ENCODE peak calls at places on chromosomes 2 and 18, in four cellular contexts. One of them, this sample, is unnamed.
A peak's percentile ranks its signal among the peaks of the same experiment; 100 is the strongest.

GRCh38 chr2:23698733-23699391 is 228.1 kb downstream of the ATAD2B start:
- DNase-seq in Peyer's patch: peak; percentile 42
- DNase-seq in tibial nerve: no peak
- DNase-seq in ovary: no peak
- DNase-seq in this sample: no peak

GRCh38 chr2:241810304-241811208 is 1.6 kb downstream of the NEU4 start:
- DNase-seq in Peyer's patch: peak; percentile 45
- DNase-seq in tibial nerve: no peak
- DNase-seq in ovary: no peak
- DNase-seq in this sample: peak; percentile 29

GRCh38 chr2:120849278-120849677 is 113.6 kb downstream of the GLI2 start:
- DNase-seq in Peyer's patch: no peak
- DNase-seq in tibial nerve: no peak
- DNase-seq in ovary: no peak
- DNase-seq in this sample: no peak

GRCh38 chr18:3814840-3815239 is 364.9 kb downstream of the TGIF1 start:
- DNase-seq in Peyer's patch: no peak
- DNase-seq in tibial nerve: no peak
- DNase-seq in ovary: no peak
- DNase-seq in this sample: no peak

GRCh38 chr18:11150271-11150615 is 874 bp upstream of the PIEZO2 start:
- DNase-seq in Peyer's patch: no peak
- DNase-seq in tibial nerve: no peak
- DNase-seq in ovary: no peak
- DNase-seq in this sample: no peak

GRCh38 chr2:201363857-201364560 is 6.9 kb upstream of the FLACC1 start:
- DNase-seq in Peyer's patch: peak; percentile 57
- DNase-seq in tibial nerve: peak; percentile 21
- DNase-seq in ovary: no peak
- DNase-seq in this sample: no peak

GRCh38 chr2:165056585-165056984 is 101.3 kb upstream of the SLC38A11 start:
- DNase-seq in Peyer's patch: no peak
- DNase-seq in tibial nerve: no peak
- DNase-seq in ovary: no peak
- DNase-seq in this sample: no peak

GRCh38 chr2:136905779-136906178 is 140.4 kb downstream of the THSD7B start:
- DNase-seq in Peyer's patch: no peak
- DNase-seq in tibial nerve: no peak
- DNase-seq in ovary: no peak
- DNase-seq in this sample: no peak

GRCh38 chr18:5895300-5895885 is at the start of gene TMEM200C:
- DNase-seq in Peyer's patch: no peak
- DNase-seq in tibial nerve: no peak
- DNase-seq in ovary: peak; percentile 62
- DNase-seq in this sample: peak; percentile 30

GRCh38 chr2:71466301-71467179 is 13.2 kb downstream of the DYSF start:
- DNase-seq in Peyer's patch: no peak
- DNase-seq in tibial nerve: no peak
- DNase-seq in ovary: no peak
- DNase-seq in this sample: peak; percentile 66

GRCh38 chr2:240143801-240144648 is 3.6 kb upstream of the OTOS start:
- DNase-seq in Peyer's patch: peak; percentile 82
- DNase-seq in tibial nerve: peak; percentile 76
- DNase-seq in ovary: peak; percentile 72
- DNase-seq in this sample: peak; percentile 54

GRCh38 chr2:70570041-70570661 is 16.5 kb upstream of the TGFA start:
- DNase-seq in Peyer's patch: no peak
- DNase-seq in tibial nerve: no peak
- DNase-seq in ovary: no peak
- DNase-seq in this sample: no peak

GRCh38 chr2:165239230-165239629 is at the start of gene SCN2A:
- DNase-seq in Peyer's patch: no peak
- DNase-seq in tibial nerve: peak; percentile 60
- DNase-seq in ovary: no peak
- DNase-seq in this sample: no peak

GRCh38 chr2:20667151-20667530 is 197 bp downstream of the GDF7 start:
- DNase-seq in Peyer's patch: no peak
- DNase-seq in tibial nerve: no peak
- DNase-seq in ovary: no peak
- DNase-seq in this sample: no peak

GRCh38 chr2:53969285-53970094 is 1.3 kb downstream of the PSME4 start:
- DNase-seq in Peyer's patch: no peak
- DNase-seq in tibial nerve: peak; percentile 13
- DNase-seq in ovary: no peak
- DNase-seq in this sample: no peak

GRCh38 chr2:230184727-230185578 is 34.8 kb downstream of the SP110 start:
- DNase-seq in Peyer's patch: no peak
- DNase-seq in tibial nerve: no peak
- DNase-seq in ovary: no peak
- DNase-seq in this sample: no peak

GRCh38 chr18:67359868-67360838 is 156.4 kb downstream of the DSEL start:
- DNase-seq in Peyer's patch: peak; percentile 54
- DNase-seq in tibial nerve: peak; percentile 75
- DNase-seq in ovary: peak; percentile 26
- DNase-seq in this sample: peak; percentile 40

GRCh38 chr2:18749912-18750526 is 160.7 kb upstream of the NT5C1B start:
- DNase-seq in Peyer's patch: peak; percentile 59
- DNase-seq in tibial nerve: peak; percentile 83
- DNase-seq in ovary: peak; percentile 55
- DNase-seq in this sample: no peak

DNA sequence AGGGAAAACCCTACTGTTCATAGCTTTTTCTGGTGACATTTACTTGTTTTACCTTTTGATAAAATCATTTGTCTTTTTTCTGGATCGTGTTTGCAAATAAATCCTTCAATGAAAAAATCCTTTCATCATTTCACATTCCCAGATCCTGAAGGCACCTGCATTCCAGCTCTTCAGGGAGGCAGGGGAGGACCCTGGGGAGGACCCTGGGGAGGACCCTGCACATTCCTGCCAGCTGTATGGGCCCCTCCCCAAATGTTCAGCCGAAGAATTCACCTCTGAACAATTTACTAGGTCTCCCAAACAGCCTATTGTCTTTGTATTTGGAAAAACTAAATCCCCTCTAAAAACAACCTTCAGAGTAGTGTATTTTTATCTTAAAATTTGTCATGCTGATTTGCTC is 558.4 kb upstream of the ID2 start:
- DNase-seq in Peyer's patch: no peak
- DNase-seq in tibial nerve: no peak
- DNase-seq in ovary: no peak
- DNase-seq in this sample: no peak
- H3K4me1 ChIP-seq in Peyer's patch: no peaks in the 10 kb centered on the region
- H3K4me1 ChIP-seq in tibial nerve: no peaks in the 10 kb centered on the region
- H3K4me1 ChIP-seq in ovary: peaks cover 13% of the 10 kb centered on the region
- H3K4me1 ChIP-seq in this sample: peaks cover 18% of the 10 kb centered on the region

GRCh38 chr18:78638889-78639596 is 340.6 kb upstream of the SALL3 start:
- DNase-seq in Peyer's patch: no peak
- DNase-seq in tibial nerve: no peak
- DNase-seq in ovary: no peak
- DNase-seq in this sample: no peak

GRCh38 chr18:78635093-78635800 is 344.4 kb upstream of the SALL3 start:
- DNase-seq in Peyer's patch: no peak
- DNase-seq in tibial nerve: no peak
- DNase-seq in ovary: no peak
- DNase-seq in this sample: no peak

GRCh38 chr18:78636260-78636659 is 343.4 kb upstream of the SALL3 start:
- DNase-seq in Peyer's patch: no peak
- DNase-seq in tibial nerve: no peak
- DNase-seq in ovary: no peak
- DNase-seq in this sample: no peak

GRCh38 chr18:78639597-78639950 is 340.0 kb upstream of the SALL3 start:
- DNase-seq in Peyer's patch: no peak
- DNase-seq in tibial nerve: no peak
- DNase-seq in ovary: no peak
- DNase-seq in this sample: no peak

GRCh38 chr18:78637442-78638402 is 341.9 kb upstream of the SALL3 start:
- DNase-seq in Peyer's patch: no peak
- DNase-seq in tibial nerve: no peak
- DNase-seq in ovary: no peak
- DNase-seq in this sample: no peak
- H3K9me3 ChIP-seq in Peyer's patch: no peaks in the 10 kb centered on the region
- H3K9me3 ChIP-seq in tibial nerve: no peaks in the 10 kb centered on the region
- H3K9me3 ChIP-seq in ovary: no peaks in the 10 kb centered on the region
- H3K9me3 ChIP-seq in this sample: no peaks in the 10 kb centered on the region

GRCh38 chr2:237699870-237700582 is 72.6 kb downstream of the LRRFIP1 start:
- DNase-seq in Peyer's patch: peak; percentile 35
- DNase-seq in tibial nerve: no peak
- DNase-seq in ovary: no peak
- DNase-seq in this sample: no peak
- TF ChIP-seq POLR2A in Peyer's patch: no peak
- TF ChIP-seq POLR2A in tibial nerve: no peak
- TF ChIP-seq POLR2A in ovary: no peak
- TF ChIP-seq POLR2A in this sample: no peak

GRCh38 chr18:62786689-62787088 is 71.3 kb downstream of the PHLPP1 start:
- DNase-seq in Peyer's patch: no peak
- DNase-seq in tibial nerve: no peak
- DNase-seq in ovary: no peak
- DNase-seq in this sample: no peak
- H3K4me1 ChIP-seq in Peyer's patch: no peaks in the 10 kb centered on the region
- H3K4me1 ChIP-seq in tibial nerve: peaks cover 5% of the 10 kb centered on the region
- H3K4me1 ChIP-seq in ovary: peaks cover 8% of the 10 kb centered on the region
- H3K4me1 ChIP-seq in this sample: no peaks in the 10 kb centered on the region

GRCh38 chr18:14919666-14920065 is 171.7 kb downstream of the ANKRD30B start:
- DNase-seq in Peyer's patch: peak; percentile 69
- DNase-seq in tibial nerve: no peak
- DNase-seq in ovary: no peak
- DNase-seq in this sample: no peak
- H3K9me3 ChIP-seq in Peyer's patch: no peaks in the 10 kb centered on the region
- H3K9me3 ChIP-seq in tibial nerve: no peaks in the 10 kb centered on the region
- H3K9me3 ChIP-seq in ovary: no peaks in the 10 kb centered on the region
- H3K9me3 ChIP-seq in this sample: no peaks in the 10 kb centered on the region

GRCh38 chr2:218671654-218672566 is at the start of the genes RNF25 and STK36:
- DNase-seq in Peyer's patch: peak; percentile 90
- DNase-seq in tibial nerve: peak; percentile 69
- DNase-seq in ovary: peak; percentile 84
- DNase-seq in this sample: peak; percentile 87
- TF ChIP-seq POLR2A in Peyer's patch: peak; percentile 56
- TF ChIP-seq POLR2A in tibial nerve: no peak
- TF ChIP-seq POLR2A in ovary: peak; percentile 61
- TF ChIP-seq POLR2A in this sample: no peak

DNA sequence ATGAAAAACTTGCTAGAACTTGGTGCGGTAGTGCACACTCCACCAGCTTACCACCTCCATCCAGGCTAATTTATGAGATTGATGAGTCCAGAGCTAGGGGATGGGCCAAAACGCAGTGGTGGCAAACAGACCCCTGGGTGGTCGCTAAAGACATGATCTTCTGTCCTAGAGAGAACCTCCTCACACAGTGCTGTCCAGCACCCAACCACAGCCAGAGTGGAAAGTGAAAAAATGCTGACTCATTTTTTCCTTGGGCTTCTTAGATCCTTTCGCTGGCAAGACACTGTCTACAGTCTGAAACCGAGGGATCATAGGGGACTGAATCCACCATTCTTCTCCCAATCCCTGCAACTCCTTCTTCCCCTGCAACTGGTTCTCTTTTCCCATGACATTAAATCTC is 4.1 kb downstream of the ANTXR1 start:
- DNase-seq in Peyer's patch: no peak
- DNase-seq in tibial nerve: no peak
- DNase-seq in ovary: peak; percentile 36
- DNase-seq in this sample: no peak
- H3K4me1 ChIP-seq in Peyer's patch: no peaks in the 10 kb centered on the region
- H3K4me1 ChIP-seq in tibial nerve: peaks cover 4% of the 10 kb centered on the region
- H3K4me1 ChIP-seq in ovary: peaks cover 22% of the 10 kb centered on the region
- H3K4me1 ChIP-seq in this sample: peaks cover 12% of the 10 kb centered on the region

This sample was measured in heart left ventricle.